ENCODE peak calls at places on chromosome 12, in ten cellular contexts. N, Q, O, F, D, L, H, J, I and T are unnamed samples.

GRCh38 chr12:104672501-104673265 is 215.9 kb downstream of the CHST11 start:
- DNase-seq in N (peak), Q (peak), O (peak), F (no peak), D (peak), L (peak), H (peak), J (no peak), I (peak), T (peak)

GRCh38 chr12:4031703-4032291 is 158.6 kb upstream of the PARP11 start:
- DNase-seq in N (peak), Q (peak), O (peak), F (peak), D (no peak), L (peak), H (no peak), J (peak), I (peak), T (no peak)

GRCh38 chr12:84919271-84919670 is 6.7 kb upstream of the SLC6A15 start:
- DNase-seq in N (no peak), Q (peak), O (peak), F (no peak), D (no peak), L (no peak), H (no peak), J (peak), I (peak), T (peak)

GRCh38 chr12:93376436-93377251 is 1.1 kb upstream of the NUDT4 start:
- DNase-seq in N (peak), Q (peak), O (peak), F (peak), D (peak), L (peak), H (no peak), J (peak), I (no peak), T (peak)

GRCh38 chr12:108597559-108598471 is at the start of gene TMEM119:
- DNase-seq in N (peak), Q (peak), O (no peak), F (peak), D (peak), L (peak), H (peak), J (peak), I (no peak), T (peak)

GRCh38 chr12:11807453-11807852 is 158.0 kb downstream of the ETV6 start:
- DNase-seq in N (no peak), Q (no peak), O (no peak), F (no peak), D (no peak), L (no peak), H (no peak), J (no peak), I (no peak), T (no peak)

GRCh38 chr12:115440438-115440837 is 756.5 kb upstream of the TBX3 start:
- DNase-seq in N (peak), Q (peak), O (peak), F (no peak), D (no peak), L (peak), H (peak), J (peak), I (peak), T (peak)

GRCh38 chr12:92065018-92065499 is 80.6 kb downstream of the BTG1 start:
- DNase-seq in N (no peak), Q (peak), O (no peak), F (peak), D (peak), L (no peak), H (no peak), J (peak), I (peak), T (peak)

GRCh38 chr12:46677749-46678148 is 148.0 kb downstream of the SLC38A4 start:
- DNase-seq in N (no peak), Q (peak), O (peak), F (no peak), D (no peak), L (no peak), H (no peak), J (peak), I (peak), T (no peak)

GRCh38 chr12:44307506-44308168 is 471.8 kb downstream of the TMEM117 start:
- DNase-seq in N (no peak), Q (no peak), O (peak), F (no peak), D (no peak), L (no peak), H (no peak), J (no peak), I (no peak), T (no peak)

GRCh38 chr12:50787618-50788017 is 23.7 kb downstream of the ATF1 start:
- DNase-seq in N (no peak), Q (no peak), O (no peak), F (no peak), D (no peak), L (no peak), H (no peak), J (no peak), I (no peak), T (no peak)

GRCh38 chr12:84056-84455 is 17.5 kb downstream of the IQSEC3 start:
- DNase-seq in N (no peak), Q (no peak), O (no peak), F (no peak), D (no peak), L (no peak), H (no peak), J (no peak), I (no peak), T (no peak)

GRCh38 chr12:131786331-131786730 is 41.9 kb upstream of the MMP17 start:
- DNase-seq in N (no peak), Q (no peak), O (no peak), F (no peak), D (no peak), L (no peak), H (no peak), J (no peak), I (no peak), T (no peak)

GRCh38 chr12:104958946-104959841 is 1.1 kb upstream of the SLC41A2 start:
- DNase-seq in N (no peak), Q (peak), O (peak), F (no peak), D (no peak), L (no peak), H (no peak), J (peak), I (peak), T (peak)

GRCh38 chr12:46442239-46442638 is 69.7 kb upstream of the SLC38A2 start:
- DNase-seq in N (no peak), Q (peak), O (peak), F (no peak), D (no peak), L (no peak), H (no peak), J (peak), I (peak), T (peak)

GRCh38 chr12:638948-639557 is 24.2 kb downstream of the NINJ2 start:
- DNase-seq in N (no peak), Q (no peak), O (no peak), F (no peak), D (no peak), L (no peak), H (no peak), J (no peak), I (no peak), T (no peak)

GRCh38 chr12:24993756-24994155 is 44.9 kb upstream of the BCAT1 start:
- DNase-seq in N (no peak), Q (no peak), O (no peak), F (no peak), D (no peak), L (no peak), H (no peak), J (no peak), I (no peak), T (no peak)

GRCh38 chr12:117026343-117026742 is 72.9 kb downstream of the TESC start:
- DNase-seq in N (no peak), Q (no peak), O (no peak), F (no peak), D (no peak), L (no peak), H (no peak), J (no peak), I (no peak), T (no peak)

GRCh38 chr12:57185906-57186508 is 30.6 kb upstream of the NXPH4 start:
- DNase-seq in N (no peak), Q (no peak), O (no peak), F (no peak), D (no peak), L (no peak), H (no peak), J (no peak), I (no peak), T (no peak)
- H3K4me3 ChIP-seq in N (no peak), Q (no peak), O (no peak), F (no peak), D (no peak), L (no peak), H (no peak), J (no peak), I (no peak), T (no peak)

GRCh38 chr12:41684997-41685396 is 459.7 kb downstream of the GXYLT1 start:
- DNase-seq in N (no peak), Q (no peak), O (no peak), F (no peak), D (no peak), L (no peak), H (no peak), J (no peak), I (no peak), T (peak)
- TF ChIP-seq CTCF in N (no peak), Q (peak), O (no peak), F (no peak), D (no peak), L (no peak), H (no peak), J (no peak), I (no peak), T (no peak)

DNA sequence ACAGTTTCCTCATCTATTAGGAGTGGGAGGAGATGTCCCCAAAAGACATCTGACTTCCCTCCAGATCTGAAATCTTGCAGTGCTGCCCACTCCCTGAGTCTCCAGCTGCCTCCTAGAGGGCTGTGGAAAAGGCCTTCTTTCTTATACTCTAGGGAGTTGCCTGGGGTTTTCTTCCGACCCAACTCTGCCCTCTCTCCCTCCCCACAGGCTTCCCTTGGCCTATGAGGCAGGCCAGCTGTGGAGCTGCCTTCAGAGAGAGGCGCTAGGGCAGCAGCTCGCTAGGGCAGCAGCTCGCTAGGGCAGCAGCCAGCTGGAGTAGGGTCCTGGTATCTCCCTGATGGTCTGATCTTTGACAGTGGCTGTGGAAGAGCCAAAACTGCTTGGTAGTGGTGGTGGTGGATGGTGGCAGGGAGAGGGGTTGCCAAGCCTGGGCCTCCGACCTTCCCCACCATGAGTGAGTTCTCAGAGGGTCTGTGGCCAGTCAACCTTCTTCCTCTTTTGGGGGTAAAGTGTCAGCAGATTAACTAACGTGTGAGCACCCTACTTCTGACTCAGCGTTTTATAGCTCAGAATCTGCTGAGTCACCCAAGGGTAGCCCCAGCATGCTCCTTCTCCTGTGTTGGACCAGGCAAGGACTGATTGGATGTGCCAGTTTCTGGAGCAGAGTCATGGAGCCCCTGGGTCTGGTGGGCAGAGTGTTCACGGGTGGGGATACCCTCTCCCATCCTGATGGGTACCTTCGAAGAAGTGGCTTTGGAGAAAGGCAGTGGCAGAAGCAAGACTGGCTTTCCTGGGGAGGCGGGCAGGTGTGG is 2.3 kb downstream of the SLC48A1 start:
- DNase-seq in N (no peak), Q (peak), O (peak), F (no peak), D (no peak), L (peak), H (peak), J (no peak), I (peak), T (no peak)
- H3K4me3 ChIP-seq in N (no peak), Q (no peak), O (no peak), F (no peak), D (no peak), L (no peak), H (peak), J (no peak), I (no peak), T (no peak)

GRCh38 chr12:111250251-111250881 is 118.5 kb downstream of the PHETA1 start:
- DNase-seq in N (no peak), Q (no peak), O (no peak), F (no peak), D (no peak), L (no peak), H (no peak), J (no peak), I (no peak), T (no peak)

GRCh38 chr12:111254106-111254505 is 114.8 kb downstream of the PHETA1 start:
- DNase-seq in N (no peak), Q (no peak), O (no peak), F (no peak), D (no peak), L (no peak), H (no peak), J (no peak), I (no peak), T (no peak)

GRCh38 chr12:111253213-111253612 is 115.7 kb downstream of the PHETA1 start:
- DNase-seq in N (no peak), Q (no peak), O (no peak), F (no peak), D (no peak), L (no peak), H (no peak), J (no peak), I (no peak), T (no peak)

GRCh38 chr12:111251099-111251498 is 117.8 kb downstream of the PHETA1 start:
- DNase-seq in N (no peak), Q (no peak), O (no peak), F (no peak), D (no peak), L (no peak), H (no peak), J (no peak), I (no peak), T (no peak)

GRCh38 chr12:111251787-111252186 is 117.1 kb downstream of the PHETA1 start:
- DNase-seq in N (no peak), Q (no peak), O (no peak), F (no peak), D (no peak), L (no peak), H (no peak), J (no peak), I (no peak), T (no peak)
- TF ChIP-seq CTCF in N (no peak), Q (no peak), O (no peak), F (no peak), D (no peak), L (no peak), H (no peak), J (no peak), I (no peak), T (no peak)

DNA sequence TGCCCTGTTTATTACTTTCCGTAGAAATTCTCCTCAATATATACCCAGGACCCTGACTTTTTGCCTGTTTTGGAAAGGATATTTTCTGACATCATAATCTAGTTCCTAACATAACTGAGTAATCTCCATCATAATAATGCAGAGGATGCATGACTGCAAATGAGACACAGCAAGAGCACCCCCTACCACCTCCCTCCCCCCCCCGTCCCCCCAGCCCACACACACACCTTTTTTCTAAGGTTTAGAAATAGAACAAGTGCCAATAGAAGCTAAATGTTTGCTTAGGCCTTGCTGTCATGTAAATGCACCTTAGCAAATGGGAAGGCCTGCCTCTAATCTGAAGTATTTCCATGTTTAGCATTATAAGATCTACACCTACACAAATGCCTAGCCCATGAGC is at the start of gene PTHLH:
- DNase-seq in N (no peak), Q (no peak), O (no peak), F (no peak), D (no peak), L (no peak), H (no peak), J (no peak), I (no peak), T (no peak)
- H3K4me3 ChIP-seq in N (no peak), Q (no peak), O (no peak), F (no peak), D (no peak), L (no peak), H (no peak), J (no peak), I (peak), T (no peak)

GRCh38 chr12:65986047-65986446 is 144.5 kb downstream of the LLPH start:
- DNase-seq in N (no peak), Q (no peak), O (peak), F (peak), D (no peak), L (no peak), H (no peak), J (no peak), I (no peak), T (no peak)
- TF ChIP-seq CTCF in N (no peak), Q (no peak), O (peak), F (no peak), D (no peak), L (no peak), H (no peak), J (no peak), I (no peak), T (no peak)

DNA sequence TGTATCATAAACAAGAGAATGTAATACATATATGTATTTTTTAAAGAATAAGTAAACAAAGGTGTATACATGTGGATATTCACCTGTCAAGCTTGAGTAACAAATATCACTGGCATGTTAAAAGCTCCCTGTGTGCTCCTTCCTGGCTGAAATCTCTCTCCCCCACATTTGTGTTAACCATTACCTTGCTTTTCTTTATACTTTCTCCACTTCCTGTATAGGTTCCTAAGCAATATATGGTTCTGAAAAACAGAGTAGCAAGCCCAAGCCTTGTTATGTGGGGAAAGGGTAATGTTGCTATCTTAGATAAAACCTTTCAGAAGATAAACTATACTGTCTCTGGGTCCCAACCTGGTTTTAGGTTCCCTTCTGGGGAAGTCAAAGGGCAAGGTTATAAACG is 32.3 kb upstream of the TBC1D30 start:
- DNase-seq in N (no peak), Q (no peak), O (no peak), F (no peak), D (no peak), L (no peak), H (no peak), J (no peak), I (no peak), T (no peak)
- H3K4me3 ChIP-seq in N (no peak), Q (no peak), O (no peak), F (no peak), D (no peak), L (no peak), H (no peak), J (no peak), I (no peak), T (no peak)

DNA sequence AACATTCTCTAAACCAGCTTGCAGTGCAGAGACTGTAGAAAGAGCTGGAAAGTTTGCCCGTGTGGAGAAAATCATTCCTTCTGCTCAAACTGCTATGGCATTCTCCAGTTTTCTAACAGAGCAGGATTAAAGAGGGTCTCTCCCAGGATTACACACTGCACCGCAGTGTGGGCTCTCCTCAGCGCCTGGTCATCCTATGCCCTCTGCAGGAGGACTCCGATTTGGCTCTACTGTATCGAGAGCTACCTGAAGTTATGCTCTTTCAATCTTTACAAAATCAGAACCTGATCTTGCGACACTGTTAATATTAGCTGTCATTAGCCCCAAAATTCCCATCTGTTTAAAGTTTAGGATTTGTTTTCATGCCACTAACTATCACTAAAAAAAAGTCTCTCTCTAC is 33.0 kb downstream of the BHLHE41 start:
- DNase-seq in N (no peak), Q (no peak), O (no peak), F (no peak), D (peak), L (no peak), H (no peak), J (no peak), I (no peak), T (no peak)
- TF ChIP-seq CTCF in N (peak), Q (peak), O (peak), F (no peak), D (peak), L (peak), H (no peak), J (peak), I (peak), T (no peak)

DNA sequence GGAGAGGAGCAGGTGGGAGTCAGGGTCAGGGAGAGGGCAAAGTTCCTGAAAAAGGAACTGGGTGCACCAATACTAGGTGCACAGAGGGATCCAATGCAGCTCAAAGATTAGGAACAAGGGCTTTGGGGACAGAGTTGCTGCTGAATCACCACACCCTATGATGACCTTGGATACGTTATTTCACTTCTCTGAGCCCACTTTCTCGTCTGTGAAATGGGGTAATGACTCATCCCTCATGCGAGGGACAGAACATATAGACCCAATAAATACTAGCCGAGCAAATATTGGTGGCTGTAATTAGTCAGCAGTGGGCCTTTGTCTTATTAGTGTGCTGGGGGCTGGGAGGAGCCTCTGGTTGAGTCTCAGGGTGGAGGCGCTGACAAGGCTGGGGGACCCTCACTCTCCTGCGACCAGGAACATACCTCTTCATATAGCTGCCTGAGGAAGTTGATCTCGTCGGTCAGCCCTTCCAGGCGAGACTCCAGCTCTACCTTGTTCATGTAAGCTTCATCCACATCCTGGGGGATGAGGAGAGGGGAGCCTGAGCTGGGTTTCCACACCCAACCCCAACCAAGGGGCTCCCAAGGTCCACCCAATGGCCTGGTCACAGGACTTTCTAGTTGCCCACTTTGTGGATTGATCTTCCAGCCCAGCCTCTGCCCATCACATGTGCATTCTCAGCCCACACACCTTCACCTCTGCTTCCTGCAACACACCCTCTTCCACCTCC is 4.5 kb downstream of the KRT8 start:
- DNase-seq in N (no peak), Q (no peak), O (no peak), F (no peak), D (no peak), L (no peak), H (no peak), J (no peak), I (no peak), T (no peak)
- H3K4me3 ChIP-seq in N (no peak), Q (no peak), O (no peak), F (no peak), D (no peak), L (no peak), H (no peak), J (no peak), I (no peak), T (no peak)